ENCODE peak calls at places on chromosome 16, in four cellular contexts. F is mesenchymal stem cell; X is CD4-positive, CD25-positive, alpha-beta regulatory T cell; Z is ovary. S is an unnamed sample. For H3K36me3, the result is how much of the 10 kb centered on the place peaks cover.

GRCh38 chr16:81327483-81328196 is 12.9 kb downstream of the GAN start:
- DNase-seq in F (no peak), X (no peak), Z (no peak), S (no peak)

GRCh38 chr16:85722066-85722465 is 28.8 kb downstream of the C16orf74 start:
- DNase-seq in F (no peak), X (no peak), Z (no peak), S (no peak)

GRCh38 chr16:54325616-54326265 is 39.2 kb upstream of the IRX3 start:
- DNase-seq in F (no peak), X (no peak), Z (no peak), S (no peak)

GRCh38 chr16:55666012-55666411 is 10.2 kb downstream of the SLC6A2 start:
- DNase-seq in F (no peak), X (no peak), Z (no peak), S (no peak)

GRCh38 chr16:51762081-51762995 is 611.3 kb upstream of the SALL1 start:
- DNase-seq in F (peak), X (no peak), Z (peak), S (peak)

GRCh38 chr16:81366316-81366932 is 51.7 kb downstream of the GAN start:
- DNase-seq in F (peak), X (no peak), Z (no peak), S (no peak)

GRCh38 chr16:31087971-31088370 is 772 bp downstream of the PRSS53 start:
- DNase-seq in F (no peak), X (no peak), Z (no peak), S (no peak)

GRCh38 chr16:75323198-75323597 is 71.8 kb upstream of the BCAR1 start:
- DNase-seq in F (no peak), X (no peak), Z (no peak), S (no peak)

GRCh38 chr16:4420703-4421102 is 4.3 kb upstream of the CORO7 start:
- DNase-seq in F (peak), X (no peak), Z (no peak), S (no peak)

GRCh38 chr16:4414187-4414909 is 2.0 kb downstream of the CORO7 start:
- DNase-seq in F (peak), X (peak), Z (no peak), S (no peak)

GRCh38 chr16:81659249-81659648 is 119.8 kb upstream of the PLCG2 start:
- DNase-seq in F (no peak), X (no peak), Z (no peak), S (no peak)

GRCh38 chr16:11692171-11692570 is 23.9 kb downstream of the SNN start:
- DNase-seq in F (no peak), X (no peak), Z (no peak), S (peak)

GRCh38 chr16:21638573-21638975 is 13.8 kb downstream of the IGSF6 start:
- DNase-seq in F (peak), X (no peak), Z (no peak), S (no peak)

GRCh38 chr16:69747115-69747514 is 7.6 kb downstream of the NOB1 start:
- DNase-seq in F (no peak), X (no peak), Z (no peak), S (no peak)

GRCh38 chr16:149024-149675 is 3.3 kb upstream of the HBZ start:
- DNase-seq in F (peak), X (no peak), Z (no peak), S (no peak)

GRCh38 chr16:27676807-27677206 is 126.9 kb downstream of the KATNIP start:
- DNase-seq in F (peak), X (no peak), Z (no peak), S (no peak)

GRCh38 chr16:73149329-73149728 is 101.4 kb upstream of the ZFHX3 start:
- DNase-seq in F (no peak), X (no peak), Z (no peak), S (no peak)

GRCh38 chr16:58187657-58188430 is 10.1 kb downstream of the CSNK2A2 start:
- DNase-seq in F (no peak), X (no peak), Z (no peak), S (no peak)

GRCh38 chr16:58186176-58186944 is 11.5 kb downstream of the CSNK2A2 start:
- DNase-seq in F (no peak), X (no peak), Z (no peak), S (no peak)

DNA sequence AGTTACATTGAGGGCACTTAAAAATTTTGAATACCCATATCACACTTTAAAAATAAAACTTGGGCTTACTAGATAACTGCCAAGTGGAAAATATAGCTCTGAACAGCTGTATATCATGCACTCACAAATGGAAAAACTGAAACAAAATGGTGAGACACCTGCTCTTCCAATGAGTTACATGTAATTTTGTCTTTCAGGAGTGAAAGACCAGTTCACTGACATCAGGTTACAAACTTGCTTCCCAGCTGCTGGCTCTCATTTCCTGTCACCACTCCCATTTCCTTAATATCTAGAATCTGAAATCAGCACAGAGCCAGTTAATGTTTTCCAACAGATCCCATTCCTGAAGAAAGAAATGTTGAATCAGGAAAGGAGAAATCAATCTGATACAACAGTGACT is 10.8 kb downstream of the CSNK2A2 start:
- DNase-seq in F (no peak), X (no peak), Z (no peak), S (no peak)
- H3K36me3 ChIP-seq in F (half or more), X (half or more), Z (under half), S (half or more)

DNA sequence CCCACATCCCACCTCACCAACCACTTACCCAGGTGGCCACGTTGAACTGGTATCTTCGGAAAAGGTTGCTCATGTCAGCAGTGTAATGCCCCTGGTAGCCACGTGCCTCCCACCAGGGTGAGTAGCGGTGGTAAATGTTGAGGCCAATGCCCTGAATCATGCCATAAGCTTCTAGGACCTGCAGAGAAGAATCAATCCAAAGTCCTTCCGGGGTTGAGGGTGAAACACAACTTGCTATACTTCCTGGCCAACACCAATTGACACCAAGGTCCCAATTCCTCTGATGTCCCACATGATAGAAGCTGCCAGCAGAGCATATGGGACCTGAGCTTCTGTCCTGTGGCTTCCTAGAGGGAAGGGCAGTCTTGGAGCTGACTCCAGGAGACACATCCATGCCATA is 11.3 kb upstream of the CNOT1 start:
- DNase-seq in F (no peak), X (no peak), Z (no peak), S (no peak)
- H3K36me3 ChIP-seq in F (under half), X (under half), Z (under half), S (under half)

DNA sequence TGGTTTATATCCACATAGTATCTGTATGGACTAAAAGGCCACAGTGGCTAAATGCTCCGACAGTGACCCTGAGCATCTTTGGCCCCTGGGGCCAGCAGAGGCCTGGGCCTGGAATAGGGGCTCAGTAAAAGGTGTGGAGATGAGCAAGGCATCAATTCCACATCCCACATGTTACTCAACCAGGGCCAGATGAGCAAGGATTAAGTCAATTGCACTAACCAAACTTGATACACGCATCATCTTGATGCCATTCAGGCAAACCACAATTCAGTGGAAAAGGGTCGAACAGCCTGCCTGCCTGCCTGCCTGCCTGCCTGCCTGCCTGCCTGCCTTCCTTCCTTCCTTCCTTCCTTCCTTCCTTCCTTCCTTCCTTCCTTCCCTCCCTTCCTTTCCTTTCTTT is 53.5 kb upstream of the DNAJA2 start:
- DNase-seq in F (no peak), X (no peak), Z (no peak), S (no peak)
- H3K36me3 ChIP-seq in F (under half), X (under half), Z (under half), S (under half)

GRCh38 chr16:84182680-84183571 is 3.9 kb downstream of the TAF1C start:
- DNase-seq in F (no peak), X (no peak), Z (no peak), S (no peak)
- H3K36me3 ChIP-seq in F (half or more), X (under half), Z (under half), S (half or more)

GRCh38 chr16:58732545-58733247 is 1.4 kb downstream of the GOT2 start:
- DNase-seq in F (peak), X (no peak), Z (no peak), S (no peak)

GRCh38 chr16:58733248-58733670 is 857 bp downstream of the GOT2 start:
- DNase-seq in F (peak), X (no peak), Z (no peak), S (no peak)

GRCh38 chr16:58733671-58734458 is at the start of gene GOT2:
- DNase-seq in F (peak), X (peak), Z (peak), S (peak)

GRCh38 chr16:58730724-58731370 is 3.3 kb downstream of the GOT2 start:
- DNase-seq in F (no peak), X (no peak), Z (no peak), S (no peak)

DNA sequence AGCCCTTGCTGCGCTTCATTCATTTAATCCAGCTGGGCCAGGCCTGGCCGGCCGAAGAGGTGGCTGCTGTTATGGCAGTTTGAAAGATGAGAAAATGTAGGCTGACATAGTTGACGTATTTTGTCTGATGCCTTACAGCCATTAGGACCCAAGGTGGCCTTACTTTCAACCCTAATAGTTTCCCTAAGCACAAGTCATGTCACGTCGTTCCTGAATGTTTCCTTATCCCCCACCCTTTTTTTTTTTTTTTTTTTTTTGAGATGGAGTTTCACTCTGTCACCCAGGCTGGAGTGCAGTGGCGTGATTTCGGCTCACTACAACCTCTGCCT is 307 bp upstream of the GOT2 start:
- DNase-seq in F (no peak), X (no peak), Z (no peak), S (no peak)
- H3K36me3 ChIP-seq in F (under half), X (under half), Z (under half), S (under half)

DNA sequence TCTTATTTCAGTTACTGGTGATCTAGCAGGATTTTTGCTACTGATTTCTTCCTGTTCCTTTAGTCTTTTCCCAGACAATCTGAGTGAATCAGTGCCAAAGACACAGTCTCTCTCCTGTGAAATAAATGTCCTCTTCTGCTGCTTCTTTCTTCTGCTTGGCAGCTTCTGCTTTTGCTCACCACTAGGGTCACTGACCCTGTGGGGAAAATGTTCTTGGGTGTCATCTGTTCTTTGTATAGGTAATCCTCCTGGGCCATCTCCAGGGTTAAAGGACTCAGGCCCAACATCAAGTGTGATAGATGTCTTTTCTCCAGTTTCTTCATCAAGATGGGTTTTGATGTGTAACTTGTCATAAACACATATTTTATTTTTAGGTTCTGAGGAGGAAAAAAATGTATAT is 5.2 kb downstream of the PALB2 start:
- DNase-seq in F (peak), X (no peak), Z (no peak), S (no peak)
- H3K36me3 ChIP-seq in F (half or more), X (under half), Z (under half), S (under half)

GRCh38 chr16:23554536-23554935 is 2.6 kb downstream of the EARS2 start:
- DNase-seq in F (no peak), X (no peak), Z (no peak), S (no peak)

GRCh38 chr16:23561586-23561985 is 4.1 kb downstream of the UBFD1 start:
- DNase-seq in F (no peak), X (no peak), Z (no peak), S (no peak)

GRCh38 chr16:23556881-23557778 is at the start of the genes EARS2 and UBFD1:
- DNase-seq in F (peak), X (peak), Z (peak), S (peak)

GRCh38 chr16:23562505-23562904 is 5.0 kb downstream of the UBFD1 start:
- DNase-seq in F (no peak), X (no peak), Z (no peak), S (no peak)

GRCh38 chr16:23557779-23558330 is 328 bp downstream of the UBFD1 start:
- DNase-seq in F (peak), X (no peak), Z (no peak), S (peak)
- H3K36me3 ChIP-seq in F (under half), X (under half), Z (under half), S (under half)